ENCODE peak calls at places on chromosomes 3 and 15, in five cellular contexts. N is activated naive CD8-positive, alpha-beta T cell treated with anti-CD3 and anti-CD28 coated beads, Interleukin-2, amount 50 U/mL, for 16 hours; M is upper lobe of right lung; H is bronchial epithelial cell; C is colonic mucosa. V is an unnamed sample.

GRCh38 chr3:182331356-182331755 is 461.9 kb upstream of the ATP11B start:
- DNase-seq in M (no peak), C (no peak), N (no peak), H (peak), V (no peak)

GRCh38 chr15:42581272-42581730 is 5.9 kb downstream of the STARD9 start:
- DNase-seq in M (peak), N (peak), C (peak), H (peak), V (peak)

GRCh38 chr3:54193093-54193492 is 70.7 kb downstream of the CACNA2D3 start:
- DNase-seq in H (no peak), N (no peak), M (no peak), C (no peak), V (no peak)

GRCh38 chr3:10294030-10294591 is 1.4 kb upstream of the GHRL start:
- DNase-seq in C (no peak), N (no peak), M (no peak), H (no peak), V (no peak)

GRCh38 chr15:83098079-83098478 is 9.4 kb upstream of the TM6SF1 start:
- DNase-seq in N (no peak), M (no peak), H (no peak), C (no peak), V (no peak)

GRCh38 chr3:190378240-190378891 is 9.6 kb upstream of the CLDN16 start:
- DNase-seq in C (no peak), M (no peak), N (no peak), H (peak), V (no peak)

GRCh38 chr15:65328506-65329297 is 24.2 kb downstream of the RNU5B-1 start:
- DNase-seq in M (no peak), H (no peak), N (no peak), C (no peak), V (no peak)

GRCh38 chr15:48459571-48460461 is 128.6 kb downstream of the DUT start:
- DNase-seq in C (no peak), M (no peak), N (no peak), H (peak), V (no peak)

GRCh38 chr3:24985631-24986030 is 442.4 kb upstream of the RARB start:
- DNase-seq in C (no peak), H (no peak), N (no peak), M (no peak), V (no peak)

GRCh38 chr15:37789881-37790280 is 144.6 kb upstream of the TMCO5A start:
- DNase-seq in C (no peak), N (no peak), M (no peak), H (peak), V (no peak)

GRCh38 chr15:33322091-33322490 is 11.3 kb downstream of the RYR3 start:
- DNase-seq in N (no peak), H (no peak), C (no peak), M (no peak), V (no peak)

GRCh38 chr15:67335534-67336222 is 81.1 kb downstream of the IQCH start:
- DNase-seq in C (no peak), N (no peak), H (peak), M (no peak), V (no peak)

GRCh38 chr3:136350557-136350956 is 100.4 kb downstream of the PCCB start:
- DNase-seq in M (no peak), C (no peak), N (no peak), H (peak), V (no peak)

V was measured in naive B cell.